ENCODE peak calls at places on chromosome 11, in six cellular contexts. V is fibroblast of lung, W is HepG2, Q is PC-3, H is neuronal stem cell, U is H9. O is an unnamed sample. For H3K4me1 and H3K27me3, the result is how much of the 10 kb centered on the place peaks cover.

GRCh38 chr11:697811-698311 is 2.2 kb downstream of the TMEM80 start:
- DNase-seq in V (no peak), W (no peak), Q (peak), H (no peak), U (peak), O (no peak)

GRCh38 chr11:45109400-45109799 is 37.0 kb upstream of the PRDM11 start:
- DNase-seq in V (no peak), W (no peak), Q (no peak), H (no peak), U (no peak), O (no peak)

GRCh38 chr11:112129656-112130055 is 34.2 kb downstream of the IL18 start:
- DNase-seq in V (no peak), W (no peak), Q (no peak), H (no peak), U (no peak), O (no peak)

GRCh38 chr11:94876645-94877445 is 96.5 kb downstream of the CWC15 start:
- DNase-seq in V (peak), W (peak), Q (peak), H (no peak), U (no peak), O (peak)

GRCh38 chr11:100403817-100404216 is 283.3 kb upstream of the ARHGAP42 start:
- DNase-seq in V (peak), W (no peak), Q (no peak), H (peak), U (no peak), O (no peak)

GRCh38 chr11:35852056-35852455 is 91.8 kb upstream of the LDLRAD3 start:
- DNase-seq in V (peak), W (no peak), Q (no peak), H (no peak), U (no peak), O (no peak)

GRCh38 chr11:78789365-78789764 is 214.7 kb upstream of the NARS2 start:
- DNase-seq in V (no peak), W (no peak), Q (no peak), H (no peak), U (no peak), O (no peak)

GRCh38 chr11:125429174-125429707 is 66.8 kb downstream of the FEZ1 start:
- DNase-seq in V (peak), W (peak), Q (peak), H (peak), U (peak), O (peak)

GRCh38 chr11:123616505-123617198 is 37.8 kb downstream of the SCN3B start:
- DNase-seq in V (peak), W (no peak), Q (no peak), H (no peak), U (no peak), O (no peak)

GRCh38 chr11:74687237-74688005 is 43.8 kb downstream of the CHRDL2 start:
- DNase-seq in V (peak), W (no peak), Q (peak), H (no peak), U (no peak), O (no peak)

GRCh38 chr11:34792814-34793241 is 123.4 kb downstream of the APIP start:
- DNase-seq in V (no peak), W (peak), Q (no peak), H (no peak), U (no peak), O (no peak)

GRCh38 chr11:78192911-78193341 is 4.2 kb downstream of the USP35 start:
- DNase-seq in V (no peak), W (no peak), Q (no peak), H (no peak), U (no peak), O (no peak)

GRCh38 chr11:109739374-109739773 is 317.4 kb downstream of the C11orf87 start:
- DNase-seq in V (no peak), W (no peak), Q (no peak), H (no peak), U (no peak), O (no peak)

GRCh38 chr11:93967258-93967657 is 53.9 kb upstream of the HEPHL1 start:
- DNase-seq in V (no peak), W (no peak), Q (no peak), H (no peak), U (no peak), O (no peak)

GRCh38 chr11:67288452-67289225 is 464 bp upstream of the ANKRD13D start:
- DNase-seq in V (peak), W (peak), Q (peak), H (peak), U (peak), O (peak)

GRCh38 chr11:22742149-22742548 is 75.7 kb downstream of the GAS2 start:
- DNase-seq in V (no peak), W (no peak), Q (no peak), H (no peak), U (no peak), O (no peak)

GRCh38 chr11:65165847-65166317 is 4.2 kb upstream of the SPDYC start:
- DNase-seq in V (no peak), W (peak), Q (no peak), H (no peak), U (no peak), O (no peak)

GRCh38 chr11:1229471-1230120 is 6.7 kb downstream of the MUC5B start:
- DNase-seq in V (no peak), W (no peak), Q (no peak), H (no peak), U (peak), O (no peak)

GRCh38 chr11:10139656-10140055 is 154.4 kb downstream of the SBF2 start:
- DNase-seq in V (peak), W (no peak), Q (peak), H (no peak), U (no peak), O (no peak)

GRCh38 chr11:121199516-121199915 is 93.1 kb upstream of the SC5D start:
- DNase-seq in V (no peak), W (no peak), Q (no peak), H (no peak), U (no peak), O (no peak)

GRCh38 chr11:118679483-118679882 is at the start of gene TREH:
- DNase-seq in V (no peak), W (peak), Q (no peak), H (no peak), U (no peak), O (no peak)

GRCh38 chr11:94768602-94769511 is 701 bp downstream of the AMOTL1 start:
- DNase-seq in V (peak), W (no peak), Q (peak), H (peak), U (peak), O (no peak)

GRCh38 chr11:58900479-58901420 is 38.5 kb upstream of the GLYATL1 start:
- DNase-seq in V (peak), W (peak), Q (peak), H (peak), U (peak), O (peak)

GRCh38 chr11:45048870-45049825 is 97.3 kb upstream of the PRDM11 start:
- DNase-seq in V (peak), W (no peak), Q (no peak), H (no peak), U (no peak), O (no peak)

GRCh38 chr11:67667490-67668190 is 6.8 kb downstream of the ALDH3B2 start:
- DNase-seq in V (no peak), W (no peak), Q (no peak), H (no peak), U (no peak), O (peak)

GRCh38 chr11:86182976-86183584 is 61.5 kb upstream of the EED start:
- DNase-seq in V (no peak), W (no peak), Q (peak), H (no peak), U (no peak), O (no peak)

GRCh38 chr11:46039990-46040389 is 81.3 kb downstream of the PHF21A start:
- DNase-seq in V (peak), W (no peak), Q (no peak), H (no peak), U (no peak), O (no peak)

GRCh38 chr11:71286701-71287643 is 34.6 kb upstream of the SHANK2 start:
- DNase-seq in V (peak), W (peak), Q (peak), H (no peak), U (peak), O (no peak)

GRCh38 chr11:68386331-68386978 is 74.1 kb downstream of the LRP5 start:
- DNase-seq in V (no peak), W (no peak), Q (peak), H (no peak), U (no peak), O (no peak)

GRCh38 chr11:60845338-60845737 is 3.4 kb downstream of the CCDC86 start:
- DNase-seq in V (no peak), W (no peak), Q (no peak), H (no peak), U (no peak), O (no peak)

GRCh38 chr11:3050386-3051325 is 6.6 kb downstream of the CARS1 start:
- DNase-seq in V (no peak), W (no peak), Q (no peak), H (no peak), U (no peak), O (no peak)
- H3K4me1 ChIP-seq in V (under half), W (under half), Q (under half), H (under half), U (under half), O (under half)

DNA sequence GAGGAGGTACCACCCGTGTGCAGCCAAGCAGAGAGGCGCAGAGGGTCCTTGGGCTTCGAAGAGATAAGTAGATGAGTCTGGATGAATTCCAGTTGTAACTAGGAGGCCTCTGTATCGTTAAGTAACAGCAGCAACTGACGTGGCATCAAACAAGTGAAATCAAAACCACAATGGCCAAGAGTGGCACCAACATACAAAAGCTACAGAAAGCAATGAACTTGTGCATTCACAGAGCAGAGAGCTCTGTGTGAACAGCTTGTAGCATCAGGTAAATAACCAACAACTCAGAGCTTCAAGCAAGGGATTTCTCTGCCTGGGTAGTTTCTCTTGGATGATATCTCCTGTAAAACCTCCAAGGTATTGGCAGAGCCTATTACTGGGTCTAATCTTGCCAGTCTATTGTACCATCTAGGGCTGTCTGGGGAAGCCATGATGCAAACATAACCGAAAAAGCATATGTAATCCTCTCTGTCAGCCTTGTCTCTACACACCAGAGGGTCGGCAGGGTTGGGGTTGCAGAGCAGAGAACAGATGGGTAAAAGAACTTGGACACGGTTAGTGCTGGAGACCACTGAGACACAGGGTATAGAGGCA is 83.1 kb upstream of the USP47 start:
- DNase-seq in V (no peak), W (no peak), Q (no peak), H (no peak), U (no peak), O (no peak)
- H3K27me3 ChIP-seq in V (under half), W (under half), Q (under half), H (under half), U (under half), O (under half)

GRCh38 chr11:32830413-32830738 is 649 bp downstream of the PRRG4 start:
- DNase-seq in V (no peak), W (peak), Q (peak), H (no peak), U (no peak), O (no peak)

GRCh38 chr11:32829680-32830412 is at the start of gene PRRG4:
- DNase-seq in V (peak), W (no peak), Q (peak), H (peak), U (peak), O (peak)

GRCh38 chr11:32830796-32831195 is 1.1 kb downstream of the PRRG4 start:
- DNase-seq in V (no peak), W (no peak), Q (no peak), H (no peak), U (no peak), O (no peak)

GRCh38 chr11:32827276-32827675 is 2.5 kb upstream of the PRRG4 start:
- DNase-seq in V (no peak), W (no peak), Q (no peak), H (no peak), U (no peak), O (no peak)

GRCh38 chr11:32829157-32829679 is 509 bp upstream of the PRRG4 start:
- DNase-seq in V (no peak), W (no peak), Q (peak), H (no peak), U (no peak), O (no peak)
- H2AFZ ChIP-seq in V (peak), W (peak), Q (peak), H (peak), U (peak), O (peak)

GRCh38 chr11:3163241-3163981 is 1.7 kb downstream of the OSBPL5 start:
- DNase-seq in V (no peak), W (no peak), Q (no peak), H (no peak), U (no peak), O (peak)

GRCh38 chr11:3160252-3161031 is 4.7 kb downstream of the OSBPL5 start:
- DNase-seq in V (peak), W (no peak), Q (no peak), H (peak), U (peak), O (no peak)

GRCh38 chr11:3161309-3161708 is 3.8 kb downstream of the OSBPL5 start:
- DNase-seq in V (no peak), W (no peak), Q (no peak), H (no peak), U (no peak), O (no peak)

GRCh38 chr11:3162410-3163240 is 2.5 kb downstream of the OSBPL5 start:
- DNase-seq in V (no peak), W (no peak), Q (no peak), H (no peak), U (no peak), O (no peak)

GRCh38 chr11:3161720-3162409 is 3.2 kb downstream of the OSBPL5 start:
- DNase-seq in V (no peak), W (no peak), Q (no peak), H (no peak), U (no peak), O (no peak)
- H3K4me1 ChIP-seq in V (under half), W (under half), Q (under half), H (under half), U (under half), O (half or more)

DNA sequence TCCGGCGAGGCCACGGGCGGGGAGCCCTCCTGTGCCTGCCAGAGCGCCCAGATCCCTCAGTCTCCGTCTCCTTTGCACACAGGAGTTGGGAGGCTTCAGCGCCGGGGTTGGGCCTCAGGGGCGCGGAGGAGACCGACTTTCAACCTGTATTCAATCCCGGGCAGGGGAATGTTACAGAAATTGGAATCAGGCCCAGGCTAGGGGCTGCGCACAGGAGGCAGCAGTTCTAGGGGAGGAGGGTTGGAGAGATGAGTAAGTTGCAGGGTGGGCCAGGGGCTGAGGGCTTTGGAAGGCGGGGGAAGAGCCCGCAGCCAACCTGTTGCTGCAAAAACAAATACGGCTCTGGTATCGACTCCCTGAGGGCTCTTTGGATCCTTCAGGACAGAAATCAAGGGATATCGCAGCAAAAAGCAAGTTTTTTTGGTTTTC is 651 bp upstream of the KCNA4 start:
- DNase-seq in V (no peak), W (no peak), Q (no peak), H (no peak), U (peak), O (no peak)
- H3K27me3 ChIP-seq in V (under half), W (under half), Q (under half), H (half or more), U (half or more), O (under half)

GRCh38 chr11:33778682-33779081 is 4.4 kb upstream of the FBXO3 start:
- DNase-seq in V (peak), W (no peak), Q (no peak), H (no peak), U (no peak), O (no peak)
- H2AFZ ChIP-seq in V (peak), W (no peak), Q (no peak), H (peak), U (no peak), O (no peak)

GRCh38 chr11:47352556-47352955 is at the start of gene MYBPC3:
- DNase-seq in V (no peak), W (no peak), Q (no peak), H (no peak), U (no peak), O (no peak)
- H3K4me1 ChIP-seq in V (under half), W (half or more), Q (under half), H (under half), U (under half), O (under half)

DNA sequence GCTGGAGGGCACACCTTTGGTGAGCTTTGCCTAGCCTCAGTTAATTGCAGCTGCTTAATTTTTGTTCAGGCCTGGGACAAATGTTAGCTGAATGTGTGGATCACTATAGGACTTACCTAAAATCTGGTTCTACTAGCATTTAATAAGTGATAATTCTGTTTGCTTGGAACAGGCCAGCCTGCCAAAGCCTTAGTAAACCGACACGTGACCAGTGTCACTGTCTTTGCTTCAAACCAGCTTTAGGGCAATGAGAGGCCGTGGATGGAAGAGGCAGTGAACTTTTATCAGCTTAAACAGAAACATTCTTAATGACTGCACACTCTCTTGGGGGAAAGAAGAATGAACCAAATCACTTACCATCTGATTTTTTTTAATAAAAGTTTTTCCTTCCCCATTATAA is 10.8 kb downstream of the PARVA start:
- DNase-seq in V (no peak), W (no peak), Q (no peak), H (no peak), U (no peak), O (no peak)
- H3K27me3 ChIP-seq in V (under half), W (under half), Q (under half), H (under half), U (under half), O (under half)

GRCh38 chr11:64104632-64105031 is 61.3 kb downstream of the MACROD1 start:
- DNase-seq in V (no peak), W (no peak), Q (no peak), H (no peak), U (no peak), O (no peak)

GRCh38 chr11:64103377-64103985 is 62.4 kb downstream of the MACROD1 start:
- DNase-seq in V (no peak), W (no peak), Q (no peak), H (no peak), U (no peak), O (no peak)

GRCh38 chr11:64110465-64111375 is 55.2 kb downstream of the MACROD1 start:
- DNase-seq in V (no peak), W (no peak), Q (no peak), H (no peak), U (no peak), O (no peak)

GRCh38 chr11:64102005-64102738 is 63.7 kb downstream of the MACROD1 start:
- DNase-seq in V (no peak), W (no peak), Q (no peak), H (no peak), U (no peak), O (no peak)

GRCh38 chr11:64107300-64107699 is 58.6 kb downstream of the MACROD1 start:
- DNase-seq in V (no peak), W (no peak), Q (no peak), H (no peak), U (no peak), O (no peak)
- H2AFZ ChIP-seq in V (no peak), W (no peak), Q (no peak), H (no peak), U (no peak), O (no peak)